ENCODE peak calls at places on chromosomes 3 and 15, in ten cellular contexts. One of them, this sample, is unnamed.

GRCh38 chr3:143123353-143123974 is 3.9 kb downstream of the CHST2 start:
- DNase-seq in H9: no peak
- DNase-seq in GM23338: no peak
- DNase-seq in astrocyte: no peak
- DNase-seq in mammary epithelial cell: no peak
- DNase-seq in GM23248: no peak
- DNase-seq in neural progenitor cell: no peak
- DNase-seq in OCI-LY7: no peak
- DNase-seq in neuronal stem cell: no peak
- DNase-seq in GM12878: no peak
- DNase-seq in this sample: no peak

GRCh38 chr3:85148056-85148455 is 189.3 kb downstream of the CADM2 start:
- DNase-seq in OCI-LY7: no peak
- DNase-seq in neural progenitor cell: no peak
- DNase-seq in GM23248: no peak
- DNase-seq in GM12878: no peak
- DNase-seq in GM23338: no peak
- DNase-seq in mammary epithelial cell: no peak
- DNase-seq in H9: no peak
- DNase-seq in neuronal stem cell: no peak
- DNase-seq in astrocyte: no peak
- DNase-seq in this sample: no peak

GRCh38 chr3:61864886-61865285 is 303.5 kb downstream of the PTPRG start:
- DNase-seq in neuronal stem cell: no peak
- DNase-seq in mammary epithelial cell: peak
- DNase-seq in astrocyte: peak
- DNase-seq in GM23338: no peak
- DNase-seq in OCI-LY7: no peak
- DNase-seq in neural progenitor cell: no peak
- DNase-seq in H9: no peak
- DNase-seq in GM23248: peak
- DNase-seq in GM12878: no peak
- DNase-seq in this sample: peak

GRCh38 chr3:10883478-10884234 is 67.6 kb downstream of the SLC6A11 start:
- DNase-seq in neural progenitor cell: peak
- DNase-seq in H9: peak
- DNase-seq in mammary epithelial cell: peak
- DNase-seq in neuronal stem cell: peak
- DNase-seq in OCI-LY7: peak
- DNase-seq in astrocyte: no peak
- DNase-seq in GM23248: peak
- DNase-seq in GM12878: no peak
- DNase-seq in GM23338: peak
- DNase-seq in this sample: peak

GRCh38 chr15:79923068-79923514 is 26.3 kb upstream of the MTHFS start:
- DNase-seq in neural progenitor cell: peak
- DNase-seq in GM23248: peak
- DNase-seq in mammary epithelial cell: peak
- DNase-seq in neuronal stem cell: peak
- DNase-seq in astrocyte: peak
- DNase-seq in GM12878: no peak
- DNase-seq in OCI-LY7: peak
- DNase-seq in H9: no peak
- DNase-seq in GM23338: peak
- DNase-seq in this sample: peak

GRCh38 chr3:129688310-129688895 is 81.9 kb upstream of the PLXND1 start:
- DNase-seq in GM12878: no peak
- DNase-seq in neuronal stem cell: peak
- DNase-seq in astrocyte: peak
- DNase-seq in neural progenitor cell: peak
- DNase-seq in H9: peak
- DNase-seq in OCI-LY7: no peak
- DNase-seq in GM23338: peak
- DNase-seq in GM23248: peak
- DNase-seq in mammary epithelial cell: no peak
- DNase-seq in this sample: peak

GRCh38 chr3:50268703-50269451 is at the start of gene SEMA3B:
- DNase-seq in H9: no peak
- DNase-seq in GM12878: no peak
- DNase-seq in GM23248: peak
- DNase-seq in neuronal stem cell: no peak
- DNase-seq in mammary epithelial cell: peak
- DNase-seq in GM23338: no peak
- DNase-seq in astrocyte: no peak
- DNase-seq in OCI-LY7: no peak
- DNase-seq in neural progenitor cell: no peak
- DNase-seq in this sample: peak

GRCh38 chr3:151182349-151183079 is 20.5 kb downstream of the GPR171 start:
- DNase-seq in H9: no peak
- DNase-seq in astrocyte: no peak
- DNase-seq in mammary epithelial cell: no peak
- DNase-seq in GM12878: no peak
- DNase-seq in neural progenitor cell: no peak
- DNase-seq in OCI-LY7: no peak
- DNase-seq in GM23248: no peak
- DNase-seq in neuronal stem cell: no peak
- DNase-seq in GM23338: no peak
- DNase-seq in this sample: no peak

GRCh38 chr3:16243706-16244490 is 20.8 kb downstream of the DPH3 start:
- DNase-seq in GM23248: peak
- DNase-seq in neuronal stem cell: no peak
- DNase-seq in H9: no peak
- DNase-seq in GM12878: no peak
- DNase-seq in neural progenitor cell: no peak
- DNase-seq in GM23338: no peak
- DNase-seq in astrocyte: peak
- DNase-seq in OCI-LY7: no peak
- DNase-seq in mammary epithelial cell: no peak
- DNase-seq in this sample: peak

GRCh38 chr15:71302861-71303410 is 187.7 kb downstream of the THSD4 start:
- DNase-seq in neural progenitor cell: no peak
- DNase-seq in OCI-LY7: no peak
- DNase-seq in GM12878: no peak
- DNase-seq in neuronal stem cell: no peak
- DNase-seq in GM23338: no peak
- DNase-seq in astrocyte: no peak
- DNase-seq in GM23248: peak
- DNase-seq in H9: no peak
- DNase-seq in mammary epithelial cell: no peak
- DNase-seq in this sample: peak

GRCh38 chr3:32901005-32901932 is 50.2 kb upstream of the CCR4 start:
- DNase-seq in GM23248: peak
- DNase-seq in neuronal stem cell: no peak
- DNase-seq in GM23338: no peak
- DNase-seq in astrocyte: no peak
- DNase-seq in mammary epithelial cell: no peak
- DNase-seq in GM12878: no peak
- DNase-seq in OCI-LY7: no peak
- DNase-seq in H9: no peak
- DNase-seq in neural progenitor cell: no peak
- DNase-seq in this sample: no peak

GRCh38 chr15:99480223-99480810 is 85.5 kb upstream of the MEF2A start:
- DNase-seq in GM23248: no peak
- DNase-seq in neural progenitor cell: no peak
- DNase-seq in GM12878: no peak
- DNase-seq in mammary epithelial cell: no peak
- DNase-seq in neuronal stem cell: no peak
- DNase-seq in OCI-LY7: no peak
- DNase-seq in astrocyte: peak
- DNase-seq in GM23338: no peak
- DNase-seq in H9: no peak
- DNase-seq in this sample: peak

GRCh38 chr15:88997531-88997930 is 84.4 kb upstream of the MFGE8 start:
- DNase-seq in GM12878: no peak
- DNase-seq in GM23248: no peak
- DNase-seq in mammary epithelial cell: no peak
- DNase-seq in astrocyte: no peak
- DNase-seq in GM23338: no peak
- DNase-seq in H9: no peak
- DNase-seq in neuronal stem cell: no peak
- DNase-seq in OCI-LY7: no peak
- DNase-seq in neural progenitor cell: no peak
- DNase-seq in this sample: no peak

GRCh38 chr3:188209740-188210139 is 55.8 kb downstream of the LPP start:
- DNase-seq in GM23248: peak
- DNase-seq in neuronal stem cell: no peak
- DNase-seq in astrocyte: peak
- DNase-seq in H9: no peak
- DNase-seq in neural progenitor cell: no peak
- DNase-seq in GM12878: no peak
- DNase-seq in mammary epithelial cell: no peak
- DNase-seq in OCI-LY7: no peak
- DNase-seq in GM23338: no peak
- DNase-seq in this sample: no peak

GRCh38 chr15:70171224-70171886 is 73.6 kb upstream of the TLE3 start:
- DNase-seq in neural progenitor cell: no peak
- DNase-seq in mammary epithelial cell: no peak
- DNase-seq in H9: no peak
- DNase-seq in GM12878: no peak
- DNase-seq in GM23248: no peak
- DNase-seq in GM23338: no peak
- DNase-seq in astrocyte: no peak
- DNase-seq in OCI-LY7: no peak
- DNase-seq in neuronal stem cell: no peak
- DNase-seq in this sample: no peak

GRCh38 chr3:52246728-52247454 is 1.3 kb downstream of the PPM1M start:
- DNase-seq in H9: peak
- DNase-seq in GM23248: no peak
- DNase-seq in GM23338: no peak
- DNase-seq in OCI-LY7: no peak
- DNase-seq in mammary epithelial cell: no peak
- DNase-seq in neural progenitor cell: no peak
- DNase-seq in neuronal stem cell: no peak
- DNase-seq in astrocyte: no peak
- DNase-seq in GM12878: no peak
- DNase-seq in this sample: no peak

GRCh38 chr15:66622677-66623076 is 56.9 kb upstream of the LCTL start:
- DNase-seq in OCI-LY7: no peak
- DNase-seq in astrocyte: no peak
- DNase-seq in GM23338: no peak
- DNase-seq in GM12878: no peak
- DNase-seq in mammary epithelial cell: no peak
- DNase-seq in neural progenitor cell: peak
- DNase-seq in GM23248: peak
- DNase-seq in H9: no peak
- DNase-seq in neuronal stem cell: no peak
- DNase-seq in this sample: peak

GRCh38 chr15:39942101-39942752 is 8.3 kb downstream of the EIF2AK4 start:
- DNase-seq in mammary epithelial cell: no peak
- DNase-seq in neural progenitor cell: no peak
- DNase-seq in OCI-LY7: no peak
- DNase-seq in GM12878: no peak
- DNase-seq in astrocyte: peak
- DNase-seq in H9: no peak
- DNase-seq in GM23338: peak
- DNase-seq in GM23248: peak
- DNase-seq in neuronal stem cell: no peak
- DNase-seq in this sample: peak

GRCh38 chr3:14534379-14535191 is 5.6 kb downstream of the GRIP2 start:
- DNase-seq in GM12878: no peak
- DNase-seq in GM23338: peak
- DNase-seq in astrocyte: no peak
- DNase-seq in mammary epithelial cell: no peak
- DNase-seq in H9: peak
- DNase-seq in neural progenitor cell: peak
- DNase-seq in GM23248: no peak
- DNase-seq in neuronal stem cell: peak
- DNase-seq in OCI-LY7: no peak
- DNase-seq in this sample: no peak

GRCh38 chr3:102156426-102156825 is 278.4 kb upstream of the ZPLD1 start:
- DNase-seq in H9: no peak
- DNase-seq in neuronal stem cell: no peak
- DNase-seq in mammary epithelial cell: peak
- DNase-seq in GM23248: peak
- DNase-seq in neural progenitor cell: no peak
- DNase-seq in GM23338: no peak
- DNase-seq in GM12878: no peak
- DNase-seq in OCI-LY7: no peak
- DNase-seq in astrocyte: peak
- DNase-seq in this sample: peak
- H2AFZ ChIP-seq in H9: no peak
- H2AFZ ChIP-seq in neuronal stem cell: no peak
- H2AFZ ChIP-seq in mammary epithelial cell: peak
- H2AFZ ChIP-seq in GM23248: no peak
- H2AFZ ChIP-seq in neural progenitor cell: no peak
- H2AFZ ChIP-seq in GM23338: no peak
- H2AFZ ChIP-seq in GM12878: no peak
- H2AFZ ChIP-seq in OCI-LY7: no peak
- H2AFZ ChIP-seq in astrocyte: peak
- H2AFZ ChIP-seq in this sample: peak

GRCh38 chr3:27138562-27138961 is 230.6 kb downstream of the NEK10 start:
- DNase-seq in neuronal stem cell: no peak
- DNase-seq in OCI-LY7: no peak
- DNase-seq in GM23248: no peak
- DNase-seq in H9: no peak
- DNase-seq in mammary epithelial cell: no peak
- DNase-seq in GM12878: no peak
- DNase-seq in astrocyte: no peak
- DNase-seq in GM23338: no peak
- DNase-seq in neural progenitor cell: no peak
- DNase-seq in this sample: no peak
- H2AFZ ChIP-seq in neuronal stem cell: no peak
- H2AFZ ChIP-seq in OCI-LY7: no peak
- H2AFZ ChIP-seq in GM23248: no peak
- H2AFZ ChIP-seq in H9: no peak
- H2AFZ ChIP-seq in mammary epithelial cell: no peak
- H2AFZ ChIP-seq in GM12878: no peak
- H2AFZ ChIP-seq in astrocyte: no peak
- H2AFZ ChIP-seq in GM23338: no peak
- H2AFZ ChIP-seq in neural progenitor cell: no peak
- H2AFZ ChIP-seq in this sample: no peak

DNA sequence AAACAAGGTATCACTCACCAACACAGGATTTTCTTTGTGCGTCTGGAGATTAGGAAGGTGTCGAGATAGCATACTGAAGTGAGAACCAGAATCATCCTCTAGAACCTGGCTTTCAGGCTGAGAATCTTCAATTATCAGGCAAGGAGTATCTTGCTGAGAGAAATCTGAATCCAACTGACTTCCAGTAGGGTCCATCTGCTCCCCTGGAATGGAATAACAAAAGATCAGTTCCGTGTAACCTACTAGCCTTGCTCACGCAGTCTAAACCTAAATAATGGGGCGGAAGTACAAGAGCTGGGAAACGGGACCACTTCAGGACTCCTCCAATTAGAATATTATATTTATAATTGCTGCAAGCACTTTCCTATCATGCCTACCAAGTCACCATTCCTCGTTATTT is 690 bp downstream of the TP53BP1 start:
- DNase-seq in mammary epithelial cell: no peak
- DNase-seq in GM23248: no peak
- DNase-seq in neuronal stem cell: no peak
- DNase-seq in H9: peak
- DNase-seq in neural progenitor cell: peak
- DNase-seq in GM23338: peak
- DNase-seq in astrocyte: no peak
- DNase-seq in GM12878: no peak
- DNase-seq in OCI-LY7: peak
- DNase-seq in this sample: no peak
- H2AFZ ChIP-seq in mammary epithelial cell: peak
- H2AFZ ChIP-seq in GM23248: peak
- H2AFZ ChIP-seq in neuronal stem cell: peak
- H2AFZ ChIP-seq in H9: no peak
- H2AFZ ChIP-seq in neural progenitor cell: peak
- H2AFZ ChIP-seq in GM23338: no peak
- H2AFZ ChIP-seq in astrocyte: peak
- H2AFZ ChIP-seq in GM12878: peak
- H2AFZ ChIP-seq in OCI-LY7: peak
- H2AFZ ChIP-seq in this sample: no peak

GRCh38 chr3:189773056-189773455 is 141.9 kb downstream of the TP63 start:
- DNase-seq in neural progenitor cell: no peak
- DNase-seq in GM12878: no peak
- DNase-seq in mammary epithelial cell: no peak
- DNase-seq in neuronal stem cell: no peak
- DNase-seq in OCI-LY7: no peak
- DNase-seq in H9: no peak
- DNase-seq in GM23248: peak
- DNase-seq in GM23338: no peak
- DNase-seq in astrocyte: peak
- DNase-seq in this sample: peak
- H2AFZ ChIP-seq in neural progenitor cell: no peak
- H2AFZ ChIP-seq in GM12878: no peak
- H2AFZ ChIP-seq in mammary epithelial cell: peak
- H2AFZ ChIP-seq in neuronal stem cell: no peak
- H2AFZ ChIP-seq in OCI-LY7: no peak
- H2AFZ ChIP-seq in H9: no peak
- H2AFZ ChIP-seq in GM23248: peak
- H2AFZ ChIP-seq in GM23338: no peak
- H2AFZ ChIP-seq in astrocyte: no peak
- H2AFZ ChIP-seq in this sample: no peak

This sample was measured in fibroblast of lung.